ENCODE peak calls at places on chromosomes 13 and 19, in four cellular contexts. I is adrenal gland, C is A549, B is NB4. Y is an unnamed sample.

GRCh38 chr13:111219306-111219705 is 101.1 kb upstream of the TEX29 start:
- DNase-seq in I (no peak), C (no peak), B (no peak), Y (no peak)

GRCh38 chr13:21071015-21071414 is 9.6 kb upstream of the LATS2 start:
- DNase-seq in I (peak), C (no peak), B (no peak), Y (no peak)

GRCh38 chr13:79237981-79238380 is 168.1 kb downstream of the RBM26 start:
- DNase-seq in I (no peak), C (peak), B (no peak), Y (no peak)

GRCh38 chr19:17402982-17403855 is 2.2 kb downstream of the BST2 start:
- DNase-seq in I (peak), C (peak), B (peak), Y (peak)

GRCh38 chr19:34325961-34326360 is 39.0 kb upstream of the GPI start:
- DNase-seq in I (no peak), C (no peak), B (no peak), Y (no peak)

GRCh38 chr19:15210323-15210774 is 9.6 kb upstream of the NOTCH3 start:
- DNase-seq in I (peak), C (peak), B (peak), Y (peak)

GRCh38 chr13:19056355-19056880 is 125.2 kb downstream of the TUBA3C start:
- DNase-seq in I (no peak), C (no peak), B (no peak), Y (no peak)

GRCh38 chr13:29594310-29594709 is 1.2 kb downstream of the SLC7A1 start:
- DNase-seq in I (no peak), C (peak), B (no peak), Y (peak)

GRCh38 chr13:44620057-44620456 is 43.9 kb upstream of the TSC22D1 start:
- DNase-seq in I (no peak), C (peak), B (no peak), Y (no peak)

GRCh38 chr13:83824561-83824960 is 57.7 kb downstream of the SLITRK1 start:
- DNase-seq in I (no peak), C (no peak), B (no peak), Y (no peak)

GRCh38 chr19:53333071-53333465 is 481 bp upstream of the ZNF845 start:
- DNase-seq in I (peak), C (no peak), B (peak), Y (peak)

GRCh38 chr13:88217372-88217771 is 546.2 kb downstream of the SLITRK5 start:
- DNase-seq in I (no peak), C (no peak), B (no peak), Y (no peak)

GRCh38 chr19:15291666-15292065 is 40.7 kb downstream of the BRD4 start:
- DNase-seq in I (no peak), C (no peak), B (no peak), Y (no peak)

GRCh38 chr19:47618771-47619170 is 9.8 kb downstream of the BICRA start:
- DNase-seq in I (peak), C (no peak), B (no peak), Y (no peak)

GRCh38 chr19:18223860-18224524 is 2.2 kb downstream of the PDE4C start:
- DNase-seq in I (peak), C (peak), B (no peak), Y (peak)

GRCh38 chr13:32267836-32268439 is 47.2 kb downstream of the ZAR1L start:
- DNase-seq in I (no peak), C (no peak), B (no peak), Y (no peak)

GRCh38 chr13:40595693-40596092 is 70.7 kb downstream of the FOXO1 start:
- DNase-seq in I (no peak), C (no peak), B (no peak), Y (no peak)

GRCh38 chr13:52848455-52849190 is at the start of gene PCDH8:
- DNase-seq in I (no peak), C (no peak), B (no peak), Y (no peak)

GRCh38 chr13:24071016-24071415 is 89.5 kb upstream of the SPATA13 start:
- DNase-seq in I (no peak), C (no peak), B (no peak), Y (no peak)

GRCh38 chr13:76969488-76970365 is 21.4 kb downstream of the ACOD1 start:
- DNase-seq in I (no peak), C (no peak), B (no peak), Y (no peak)

GRCh38 chr19:42287826-42288107 is 14.2 kb upstream of the PRR19 start:
- DNase-seq in I (no peak), C (no peak), B (no peak), Y (no peak)

GRCh38 chr19:31676271-31677004 is 327.2 kb upstream of the TSHZ3 start:
- DNase-seq in I (peak), C (peak), B (peak), Y (no peak)

GRCh38 chr19:19475845-19476828 is 39.2 kb downstream of the TSSK6 start:
- DNase-seq in I (no peak), C (peak), B (no peak), Y (no peak)

GRCh38 chr13:26017932-26018690 is 33.7 kb downstream of the SHISA2 start:
- DNase-seq in I (no peak), C (no peak), B (no peak), Y (no peak)

GRCh38 chr13:81017525-81018152 is 676.7 kb upstream of the SPRY2 start:
- DNase-seq in I (no peak), C (peak), B (peak), Y (peak)

GRCh38 chr13:102309110-102309509 is 92.7 kb downstream of the FGF14 start:
- DNase-seq in I (no peak), C (no peak), B (no peak), Y (no peak)

GRCh38 chr19:7349961-7350711 is 1.4 kb downstream of the ARHGEF18 start:
- DNase-seq in I (no peak), C (no peak), B (peak), Y (no peak)

GRCh38 chr19:6064016-6064702 is 46.1 kb downstream of the RFX2 start:
- DNase-seq in I (no peak), C (peak), B (no peak), Y (peak)

DNA sequence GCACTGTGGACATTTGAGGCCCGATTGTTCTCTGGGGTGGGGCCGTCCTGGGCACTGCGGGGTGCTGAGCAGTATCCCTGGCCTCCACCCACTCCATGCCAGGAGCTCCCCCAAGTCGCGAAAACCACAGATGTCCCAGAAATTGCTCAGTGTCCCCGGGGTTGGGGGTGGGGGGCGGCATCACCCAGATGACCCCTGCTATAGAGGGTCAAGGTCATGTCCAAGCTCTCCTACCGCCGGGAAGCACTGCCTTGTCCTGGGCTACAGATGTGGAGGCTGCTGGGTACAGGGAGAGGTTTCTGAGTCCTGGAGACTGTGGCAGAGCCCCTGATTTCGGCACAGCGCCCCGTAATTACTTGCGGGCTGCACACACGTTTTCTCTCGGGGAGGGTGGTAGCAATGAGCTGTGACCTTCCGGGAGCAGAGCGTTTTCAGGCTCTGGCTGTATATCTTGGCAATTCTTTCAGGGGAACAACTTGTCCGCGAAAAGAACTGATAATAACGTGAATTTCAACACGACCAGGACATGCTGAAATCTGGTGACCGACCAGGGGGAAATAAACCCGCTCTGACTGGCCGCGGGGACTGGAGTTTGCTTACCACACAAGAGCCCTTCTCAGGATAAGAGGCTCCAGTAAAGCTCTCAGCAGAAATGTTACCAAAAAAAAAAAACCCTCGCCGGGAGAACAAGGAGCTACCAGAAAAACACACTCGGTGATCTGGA is 68.1 kb downstream of the GNG7 start:
- DNase-seq in I (peak), C (no peak), B (peak), Y (no peak)
- TF ChIP-seq POLR2A in I (no peak), C (no peak), B (no peak), Y (no peak)

GRCh38 chr19:57800696-57801095 is 14.0 kb downstream of the ZNF552 start:
- DNase-seq in I (no peak), C (no peak), B (no peak), Y (no peak)
- TF ChIP-seq POLR2A in I (no peak), C (no peak), B (no peak), Y (no peak)

DNA sequence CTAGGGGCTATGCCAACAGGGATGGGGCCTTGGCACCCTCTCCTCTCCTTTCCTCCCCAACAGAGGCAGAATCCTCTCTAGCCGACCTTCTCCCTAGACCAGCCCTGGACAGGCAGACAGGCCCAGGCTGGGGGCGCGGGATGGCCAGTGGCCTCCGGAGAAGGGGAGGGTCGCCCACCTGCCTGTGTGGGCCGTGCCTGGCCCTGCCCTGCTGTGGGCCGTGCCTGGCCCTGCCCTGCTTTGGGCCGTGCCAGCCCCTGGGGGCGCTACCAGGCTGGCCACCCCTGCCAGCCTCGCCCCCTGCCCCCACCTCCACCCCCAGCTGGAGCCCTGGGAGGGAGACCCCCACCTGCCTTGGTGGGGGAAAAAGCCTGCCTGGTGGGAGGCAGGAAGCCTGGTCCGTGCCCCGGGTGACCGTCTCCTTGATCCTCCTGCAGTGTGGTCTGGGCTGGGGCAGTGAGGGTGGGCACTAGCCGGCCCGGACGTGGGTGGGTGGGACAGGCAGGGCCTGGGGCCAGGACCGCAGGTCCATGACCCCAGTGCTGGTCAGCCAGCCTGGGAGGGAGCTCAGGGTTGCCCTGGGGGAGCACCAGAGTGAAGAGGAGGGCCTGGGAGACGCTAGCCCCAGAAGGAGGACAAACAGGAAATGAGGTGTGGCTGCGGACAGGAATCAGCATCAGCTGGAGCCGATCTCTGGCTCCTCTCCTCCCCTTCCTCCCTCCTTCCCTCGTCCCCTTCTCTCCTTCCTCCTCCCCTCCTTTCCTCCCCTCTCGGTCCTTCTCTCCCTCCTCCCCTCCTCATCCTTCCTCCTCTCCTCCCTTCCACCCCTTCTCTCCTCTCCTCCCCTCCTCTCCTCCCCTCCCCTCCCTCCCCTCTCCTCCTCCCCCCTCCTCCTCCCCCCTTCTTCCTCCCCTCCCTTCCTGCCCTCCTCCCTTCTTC is 5.1 kb upstream of the MKNK2 start:
- DNase-seq in I (peak), C (peak), B (no peak), Y (no peak)
- TF ChIP-seq POLR2A in I (no peak), C (peak), B (no peak), Y (peak)

DNA sequence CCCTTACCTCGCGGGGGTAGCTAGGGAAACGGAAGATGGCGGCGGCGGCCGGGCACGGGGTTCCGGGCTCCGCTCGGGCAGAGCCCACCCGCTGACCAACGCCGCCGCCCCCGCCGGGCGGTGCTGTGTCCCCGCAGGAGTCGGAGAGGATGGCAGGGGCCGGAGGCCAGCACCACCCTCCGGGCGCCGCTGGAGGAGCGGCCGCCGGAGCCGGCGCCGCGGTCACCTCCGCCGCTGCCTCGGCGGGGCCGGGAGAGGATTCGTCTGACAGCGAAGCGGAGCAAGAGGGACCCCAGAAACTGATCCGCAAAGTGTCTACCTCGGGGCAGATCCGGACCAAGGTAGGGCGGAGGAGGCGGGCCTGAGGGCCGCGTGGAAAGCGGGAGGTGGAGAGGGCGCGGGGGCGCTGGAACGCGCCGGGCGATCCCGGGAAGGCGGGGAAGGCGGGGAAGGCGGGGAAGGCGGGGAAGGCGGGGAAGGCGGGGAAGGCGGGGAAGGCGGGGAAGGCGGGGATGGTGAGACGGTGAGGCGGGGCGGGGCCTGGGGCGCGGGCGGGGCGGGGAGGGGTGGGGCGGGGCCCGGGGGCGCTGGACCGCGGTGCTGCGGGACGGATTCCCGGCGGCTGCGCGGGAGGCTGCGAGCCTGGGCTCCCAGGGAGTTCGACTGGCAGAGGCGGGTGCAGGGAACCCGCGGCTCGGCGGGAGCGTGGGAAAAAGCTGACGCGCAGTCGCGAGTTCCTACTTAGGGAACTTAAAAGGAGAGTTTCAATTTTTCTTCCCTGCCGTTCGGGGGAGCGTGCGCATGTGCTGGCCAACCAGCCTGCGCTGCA is at the start of gene DGKH:
- DNase-seq in I (peak), C (peak), B (peak), Y (peak)
- TF ChIP-seq POLR2A in I (no peak), C (peak), B (peak), Y (peak)

DNA sequence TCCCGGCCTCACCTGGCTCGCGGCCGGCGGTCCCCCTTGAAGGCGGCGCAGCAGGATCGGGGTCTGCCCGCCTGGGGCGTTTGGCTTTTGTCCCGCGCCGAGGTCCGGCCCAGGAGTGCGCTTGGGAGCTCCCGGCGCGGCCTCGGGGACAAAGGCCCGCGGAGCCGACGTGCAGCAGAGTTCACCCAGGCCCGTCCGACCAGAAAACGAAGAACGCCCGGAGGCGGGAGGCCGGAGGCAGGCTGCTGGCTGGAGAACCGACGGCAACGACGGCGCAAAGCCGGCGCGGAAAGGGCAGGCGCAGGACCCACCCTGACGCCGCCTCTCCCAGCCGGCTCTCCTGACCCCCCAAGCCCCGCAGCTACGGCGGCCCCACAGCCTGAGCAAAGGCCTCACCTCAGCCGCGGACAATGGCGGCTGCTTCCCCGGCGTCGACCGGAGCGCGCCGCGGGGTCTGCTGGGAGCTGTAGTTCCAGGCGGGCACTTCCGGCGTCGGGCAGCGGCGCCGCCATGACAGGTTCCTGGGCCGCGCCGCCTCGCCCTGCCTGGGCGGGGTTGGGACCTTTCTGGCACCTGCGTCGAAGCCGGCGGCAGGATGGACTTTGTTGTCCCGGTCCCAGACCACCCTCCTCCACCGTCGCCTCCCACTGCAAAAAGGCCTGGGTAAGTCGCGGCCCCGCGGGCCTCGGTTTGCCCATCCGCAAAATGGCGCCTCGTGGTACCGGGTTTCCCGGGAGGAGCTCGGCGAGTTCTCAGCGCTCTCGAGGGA is at the start of gene ZNF606:
- DNase-seq in I (peak), C (peak), B (peak), Y (peak)
- TF ChIP-seq POLR2A in I (peak), C (peak), B (no peak), Y (peak)

DNA sequence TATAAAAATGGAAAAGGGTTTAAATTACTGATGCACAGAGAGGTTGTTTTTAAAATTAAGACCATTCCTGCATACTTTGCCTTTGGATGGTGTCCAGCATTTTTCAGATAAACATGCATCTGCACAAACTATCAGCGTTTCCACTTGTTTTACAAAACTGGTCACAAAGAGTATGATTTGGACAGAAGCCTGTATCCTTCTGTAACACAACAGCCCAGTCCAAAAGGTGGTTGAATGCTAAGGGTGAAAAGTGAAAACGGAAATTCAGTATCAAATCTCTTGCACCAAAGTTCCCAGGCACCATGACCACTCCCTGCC is 21.7 kb upstream of the DOCK9 start:
- DNase-seq in I (no peak), C (no peak), B (no peak), Y (no peak)
- TF ChIP-seq POLR2A in I (no peak), C (no peak), B (no peak), Y (no peak)

GRCh38 chr19:812049-812816 is 9.5 kb downstream of the PLPPR3 start:
- DNase-seq in I (no peak), C (no peak), B (peak), Y (no peak)

GRCh38 chr19:810077-810855 is 11.5 kb downstream of the PLPPR3 start:
- DNase-seq in I (no peak), C (no peak), B (peak), Y (peak)

GRCh38 chr19:812819-813358 is 8.9 kb downstream of the PLPPR3 start:
- DNase-seq in I (no peak), C (no peak), B (no peak), Y (no peak)

GRCh38 chr19:811511-812048 is 10.2 kb downstream of the PLPPR3 start:
- DNase-seq in I (no peak), C (no peak), B (peak), Y (no peak)

DNA sequence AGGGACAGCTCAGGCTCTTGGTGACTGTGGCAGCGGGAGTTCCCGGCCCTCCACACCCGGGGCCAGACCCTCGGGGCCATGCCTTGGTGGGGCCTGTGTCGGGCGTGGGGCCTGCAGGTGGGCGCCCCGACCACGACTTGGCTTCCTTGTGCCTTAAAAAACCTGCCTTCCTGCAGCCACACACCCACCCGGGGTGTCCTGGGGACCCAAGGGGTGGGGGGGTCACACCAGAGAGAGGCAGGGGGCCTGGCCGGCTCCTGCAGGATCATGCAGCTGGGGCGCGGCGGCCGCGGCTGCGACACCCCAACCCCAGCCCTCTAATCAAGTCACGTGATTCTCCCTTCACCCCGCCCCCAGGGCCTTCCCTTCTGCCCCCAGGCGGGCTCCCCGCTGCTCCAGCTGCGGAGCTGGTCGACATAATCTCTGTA is 10.7 kb downstream of the PLPPR3 start:
- DNase-seq in I (no peak), C (no peak), B (peak), Y (no peak)
- TF ChIP-seq POLR2A in I (no peak), C (no peak), B (no peak), Y (no peak)

GRCh38 chr19:49677901-49678674 is 1.0 kb downstream of the PRMT1 start:
- DNase-seq in I (peak), C (peak), B (peak), Y (peak)
- TF ChIP-seq POLR2A in I (no peak), C (no peak), B (peak), Y (no peak)